ENCODE peak calls at places on chromosomes 13 and 19, in eight cellular contexts. One of them, this sample, is unnamed. For H3K4me1, the result is how much of the 10 kb centered on the place peaks cover.

GRCh38 chr19:33325920-33326319 is 23.6 kb upstream of the CEBPA start:
- DNase-seq in right lobe of liver: peak
- DNase-seq in sigmoid colon: peak
- DNase-seq in ascending aorta: no peak
- DNase-seq in colonic mucosa: no peak
- DNase-seq in fibroblast of lung: peak
- DNase-seq in body of pancreas: peak
- DNase-seq in Peyer's patch: no peak
- DNase-seq in this sample: no peak

GRCh38 chr19:6811906-6812305 is 39.4 kb downstream of the VAV1 start:
- DNase-seq in right lobe of liver: no peak
- DNase-seq in Peyer's patch: no peak
- DNase-seq in fibroblast of lung: peak
- DNase-seq in body of pancreas: peak
- DNase-seq in sigmoid colon: no peak
- DNase-seq in colonic mucosa: no peak
- DNase-seq in ascending aorta: no peak
- DNase-seq in this sample: no peak

GRCh38 chr13:53445682-53446081 is 417.1 kb downstream of the OLFM4 start:
- DNase-seq in Peyer's patch: no peak
- DNase-seq in ascending aorta: no peak
- DNase-seq in colonic mucosa: no peak
- DNase-seq in sigmoid colon: peak
- DNase-seq in fibroblast of lung: no peak
- DNase-seq in body of pancreas: no peak
- DNase-seq in right lobe of liver: no peak
- DNase-seq in this sample: no peak

GRCh38 chr19:6720369-6721112 is at the start of gene C3:
- DNase-seq in colonic mucosa: no peak
- DNase-seq in body of pancreas: peak
- DNase-seq in Peyer's patch: no peak
- DNase-seq in fibroblast of lung: peak
- DNase-seq in ascending aorta: no peak
- DNase-seq in right lobe of liver: peak
- DNase-seq in sigmoid colon: peak
- DNase-seq in this sample: peak

GRCh38 chr13:97911311-97912138 is 42.0 kb upstream of the IPO5 start:
- DNase-seq in body of pancreas: peak
- DNase-seq in ascending aorta: no peak
- DNase-seq in right lobe of liver: no peak
- DNase-seq in sigmoid colon: no peak
- DNase-seq in fibroblast of lung: no peak
- DNase-seq in colonic mucosa: no peak
- DNase-seq in Peyer's patch: no peak
- DNase-seq in this sample: no peak

GRCh38 chr19:14248578-14249011 is 42.6 kb upstream of the ADGRL1 start:
- DNase-seq in colonic mucosa: peak
- DNase-seq in Peyer's patch: peak
- DNase-seq in body of pancreas: peak
- DNase-seq in fibroblast of lung: peak
- DNase-seq in right lobe of liver: no peak
- DNase-seq in ascending aorta: no peak
- DNase-seq in sigmoid colon: peak
- DNase-seq in this sample: no peak

GRCh38 chr13:111952814-111953213 is 114.1 kb upstream of the SOX1 start:
- DNase-seq in colonic mucosa: no peak
- DNase-seq in sigmoid colon: no peak
- DNase-seq in ascending aorta: no peak
- DNase-seq in fibroblast of lung: no peak
- DNase-seq in body of pancreas: no peak
- DNase-seq in Peyer's patch: no peak
- DNase-seq in right lobe of liver: no peak
- DNase-seq in this sample: no peak

GRCh38 chr19:7739211-7739752 is 7.4 kb upstream of the CLEC4G start:
- DNase-seq in sigmoid colon: no peak
- DNase-seq in Peyer's patch: no peak
- DNase-seq in fibroblast of lung: no peak
- DNase-seq in right lobe of liver: no peak
- DNase-seq in ascending aorta: no peak
- DNase-seq in body of pancreas: no peak
- DNase-seq in colonic mucosa: no peak
- DNase-seq in this sample: no peak

GRCh38 chr19:12952488-12953455 is 4.3 kb downstream of the GADD45GIP1 start:
- DNase-seq in sigmoid colon: no peak
- DNase-seq in colonic mucosa: no peak
- DNase-seq in body of pancreas: no peak
- DNase-seq in right lobe of liver: no peak
- DNase-seq in ascending aorta: no peak
- DNase-seq in fibroblast of lung: peak
- DNase-seq in Peyer's patch: no peak
- DNase-seq in this sample: no peak

GRCh38 chr19:6062274-6062673 is 48.0 kb downstream of the RFX2 start:
- DNase-seq in right lobe of liver: peak
- DNase-seq in ascending aorta: peak
- DNase-seq in sigmoid colon: no peak
- DNase-seq in colonic mucosa: peak
- DNase-seq in Peyer's patch: peak
- DNase-seq in body of pancreas: peak
- DNase-seq in fibroblast of lung: no peak
- DNase-seq in this sample: peak

GRCh38 chr13:44698076-44698475 is 121.9 kb upstream of the TSC22D1 start:
- DNase-seq in sigmoid colon: no peak
- DNase-seq in colonic mucosa: no peak
- DNase-seq in ascending aorta: no peak
- DNase-seq in right lobe of liver: no peak
- DNase-seq in body of pancreas: no peak
- DNase-seq in Peyer's patch: no peak
- DNase-seq in fibroblast of lung: no peak
- DNase-seq in this sample: no peak

GRCh38 chr19:36207605-36208252 is 6.7 kb downstream of the ZNF565 start:
- DNase-seq in colonic mucosa: no peak
- DNase-seq in fibroblast of lung: no peak
- DNase-seq in sigmoid colon: no peak
- DNase-seq in ascending aorta: no peak
- DNase-seq in body of pancreas: no peak
- DNase-seq in Peyer's patch: no peak
- DNase-seq in right lobe of liver: no peak
- DNase-seq in this sample: no peak

GRCh38 chr19:42010245-42011126 is 16.5 kb upstream of the ATP1A3 start:
- DNase-seq in sigmoid colon: no peak
- DNase-seq in Peyer's patch: no peak
- DNase-seq in ascending aorta: no peak
- DNase-seq in body of pancreas: no peak
- DNase-seq in colonic mucosa: no peak
- DNase-seq in right lobe of liver: no peak
- DNase-seq in fibroblast of lung: peak
- DNase-seq in this sample: no peak

GRCh38 chr13:21988624-21989023 is 317.8 kb downstream of the FGF9 start:
- DNase-seq in body of pancreas: no peak
- DNase-seq in fibroblast of lung: no peak
- DNase-seq in ascending aorta: no peak
- DNase-seq in Peyer's patch: no peak
- DNase-seq in colonic mucosa: no peak
- DNase-seq in sigmoid colon: no peak
- DNase-seq in right lobe of liver: no peak
- DNase-seq in this sample: no peak

GRCh38 chr19:34217952-34218817 is 36.2 kb upstream of the GARRE1 start:
- DNase-seq in sigmoid colon: no peak
- DNase-seq in Peyer's patch: peak
- DNase-seq in body of pancreas: peak
- DNase-seq in ascending aorta: no peak
- DNase-seq in right lobe of liver: no peak
- DNase-seq in colonic mucosa: peak
- DNase-seq in fibroblast of lung: peak
- DNase-seq in this sample: no peak

GRCh38 chr19:7681336-7682174 is 922 bp downstream of the TRAPPC5 start:
- DNase-seq in colonic mucosa: peak
- DNase-seq in body of pancreas: peak
- DNase-seq in right lobe of liver: peak
- DNase-seq in sigmoid colon: peak
- DNase-seq in ascending aorta: peak
- DNase-seq in fibroblast of lung: peak
- DNase-seq in Peyer's patch: peak
- DNase-seq in this sample: peak

GRCh38 chr13:30647824-30648521 is 30.3 kb downstream of the USPL1 start:
- DNase-seq in fibroblast of lung: no peak
- DNase-seq in sigmoid colon: no peak
- DNase-seq in body of pancreas: no peak
- DNase-seq in ascending aorta: no peak
- DNase-seq in Peyer's patch: no peak
- DNase-seq in right lobe of liver: no peak
- DNase-seq in colonic mucosa: no peak
- DNase-seq in this sample: no peak

GRCh38 chr19:8458380-8458779 is 13.6 kb downstream of the HNRNPM start:
- DNase-seq in right lobe of liver: no peak
- DNase-seq in colonic mucosa: peak
- DNase-seq in sigmoid colon: no peak
- DNase-seq in ascending aorta: no peak
- DNase-seq in Peyer's patch: no peak
- DNase-seq in body of pancreas: peak
- DNase-seq in fibroblast of lung: no peak
- DNase-seq in this sample: no peak

GRCh38 chr19:15448778-15449619 is 757 bp downstream of the WIZ start:
- DNase-seq in sigmoid colon: no peak
- DNase-seq in Peyer's patch: no peak
- DNase-seq in fibroblast of lung: peak
- DNase-seq in right lobe of liver: peak
- DNase-seq in ascending aorta: no peak
- DNase-seq in body of pancreas: no peak
- DNase-seq in colonic mucosa: no peak
- DNase-seq in this sample: no peak

GRCh38 chr19:54570316-54570715 is 3.3 kb upstream of the LILRA2 start:
- DNase-seq in ascending aorta: no peak
- DNase-seq in Peyer's patch: no peak
- DNase-seq in sigmoid colon: no peak
- DNase-seq in right lobe of liver: no peak
- DNase-seq in fibroblast of lung: no peak
- DNase-seq in body of pancreas: no peak
- DNase-seq in colonic mucosa: no peak
- DNase-seq in this sample: no peak

GRCh38 chr19:41895745-41896580 is 13.0 kb downstream of the ARHGEF1 start:
- DNase-seq in fibroblast of lung: no peak
- DNase-seq in ascending aorta: no peak
- DNase-seq in Peyer's patch: no peak
- DNase-seq in colonic mucosa: no peak
- DNase-seq in sigmoid colon: no peak
- DNase-seq in right lobe of liver: peak
- DNase-seq in body of pancreas: no peak
- DNase-seq in this sample: no peak

GRCh38 chr19:44653977-44654784 is 10.5 kb downstream of the PVR start:
- DNase-seq in sigmoid colon: peak
- DNase-seq in Peyer's patch: peak
- DNase-seq in right lobe of liver: peak
- DNase-seq in colonic mucosa: peak
- DNase-seq in ascending aorta: peak
- DNase-seq in fibroblast of lung: peak
- DNase-seq in body of pancreas: peak
- DNase-seq in this sample: peak

GRCh38 chr19:2984196-2984490 is 6.8 kb downstream of the TLE6 start:
- DNase-seq in colonic mucosa: no peak
- DNase-seq in sigmoid colon: no peak
- DNase-seq in ascending aorta: no peak
- DNase-seq in Peyer's patch: no peak
- DNase-seq in right lobe of liver: no peak
- DNase-seq in fibroblast of lung: no peak
- DNase-seq in body of pancreas: no peak
- DNase-seq in this sample: no peak

GRCh38 chr13:114161028-114161556 is 18.0 kb upstream of the CFAP97D2 start:
- DNase-seq in sigmoid colon: no peak
- DNase-seq in body of pancreas: no peak
- DNase-seq in right lobe of liver: no peak
- DNase-seq in fibroblast of lung: no peak
- DNase-seq in ascending aorta: no peak
- DNase-seq in colonic mucosa: no peak
- DNase-seq in Peyer's patch: no peak
- DNase-seq in this sample: no peak
- TF ChIP-seq CTCF in sigmoid colon: no peak
- TF ChIP-seq CTCF in body of pancreas: no peak
- TF ChIP-seq CTCF in right lobe of liver: no peak
- TF ChIP-seq CTCF in fibroblast of lung: no peak
- TF ChIP-seq CTCF in ascending aorta: no peak
- TF ChIP-seq CTCF in colonic mucosa: no peak
- TF ChIP-seq CTCF in Peyer's patch: no peak
- TF ChIP-seq CTCF in this sample: no peak

GRCh38 chr13:79485014-79485441 is 4.1 kb downstream of the NDFIP2 start:
- DNase-seq in body of pancreas: peak
- DNase-seq in ascending aorta: no peak
- DNase-seq in fibroblast of lung: peak
- DNase-seq in right lobe of liver: no peak
- DNase-seq in Peyer's patch: peak
- DNase-seq in colonic mucosa: peak
- DNase-seq in sigmoid colon: no peak
- DNase-seq in this sample: no peak
- H3K4me1 ChIP-seq in body of pancreas: half or more
- H3K4me1 ChIP-seq in ascending aorta: under half
- H3K4me1 ChIP-seq in fibroblast of lung: under half
- H3K4me1 ChIP-seq in right lobe of liver: under half
- H3K4me1 ChIP-seq in Peyer's patch: under half
- H3K4me1 ChIP-seq in colonic mucosa: under half
- H3K4me1 ChIP-seq in sigmoid colon: under half
- H3K4me1 ChIP-seq in this sample: under half

DNA sequence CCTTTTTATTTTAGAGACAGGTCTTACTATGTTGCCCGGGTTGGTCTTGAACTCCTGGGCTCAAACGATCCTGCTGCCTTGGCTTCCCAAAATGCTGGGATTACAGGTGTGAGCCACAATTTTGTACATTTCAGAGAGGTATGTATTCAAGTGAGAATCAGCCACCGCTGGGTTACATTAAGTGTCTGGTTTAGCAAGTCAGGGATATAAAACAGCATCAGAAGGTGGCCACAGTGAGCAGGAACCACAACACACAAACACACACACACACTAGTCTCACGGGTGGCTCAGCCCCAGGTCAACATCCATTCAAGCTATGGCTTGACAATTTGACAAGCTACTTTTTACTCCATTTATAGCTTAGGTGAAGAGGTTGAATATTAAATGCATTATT is 20.2 kb downstream of the KLK5 start:
- DNase-seq in right lobe of liver: no peak
- DNase-seq in colonic mucosa: no peak
- DNase-seq in Peyer's patch: no peak
- DNase-seq in body of pancreas: no peak
- DNase-seq in fibroblast of lung: no peak
- DNase-seq in ascending aorta: no peak
- DNase-seq in sigmoid colon: no peak
- DNase-seq in this sample: no peak
- H3K27ac ChIP-seq in right lobe of liver: no peak
- H3K27ac ChIP-seq in colonic mucosa: no peak
- H3K27ac ChIP-seq in Peyer's patch: no peak
- H3K27ac ChIP-seq in body of pancreas: no peak
- H3K27ac ChIP-seq in fibroblast of lung: no peak
- H3K27ac ChIP-seq in ascending aorta: no peak
- H3K27ac ChIP-seq in sigmoid colon: no peak
- H3K27ac ChIP-seq in this sample: no peak

DNA sequence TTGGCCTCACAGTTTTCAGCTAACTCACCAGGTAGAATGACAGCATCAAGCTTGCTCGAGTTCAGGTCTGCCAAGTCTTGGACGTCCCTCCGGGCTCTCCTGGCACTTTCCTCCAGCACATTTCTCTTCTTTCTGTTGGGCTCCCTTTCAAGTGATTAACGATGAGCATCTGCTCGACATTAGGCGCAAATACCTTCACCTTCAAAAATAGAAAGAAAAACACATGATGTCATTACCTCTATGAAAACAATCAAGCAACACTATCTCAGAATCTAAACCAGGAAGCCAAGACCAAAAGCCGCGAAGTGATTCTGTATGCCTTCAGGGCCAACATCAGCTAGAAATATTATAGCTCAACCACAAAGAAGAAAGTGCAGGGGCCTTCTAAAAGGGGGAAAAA is 15.4 kb upstream of the CLN5 start:
- DNase-seq in fibroblast of lung: no peak
- DNase-seq in ascending aorta: no peak
- DNase-seq in body of pancreas: no peak
- DNase-seq in right lobe of liver: no peak
- DNase-seq in Peyer's patch: no peak
- DNase-seq in sigmoid colon: no peak
- DNase-seq in colonic mucosa: no peak
- DNase-seq in this sample: no peak
- TF ChIP-seq CTCF in fibroblast of lung: no peak
- TF ChIP-seq CTCF in ascending aorta: no peak
- TF ChIP-seq CTCF in body of pancreas: no peak
- TF ChIP-seq CTCF in right lobe of liver: no peak
- TF ChIP-seq CTCF in Peyer's patch: no peak
- TF ChIP-seq CTCF in sigmoid colon: no peak
- TF ChIP-seq CTCF in colonic mucosa: no peak
- TF ChIP-seq CTCF in this sample: no peak